ENCODE peak calls at places on chromosomes 3 and 15, in ten cellular contexts. M is breast epithelium, P is HCT116, S is esophagus muscularis mucosa, V is HepG2, J is endothelial cell of umbilical vein, X is GM12878, U is transverse colon, R is suprapubic skin, F is K562. N is an unnamed sample.

GRCh38 chr15:28991236-28992171 is 105.7 kb downstream of the APBA2 start:
- DNase-seq in M (no peak), P (no peak), S (peak), V (no peak), J (no peak), X (no peak), U (no peak), R (peak), F (no peak), N (no peak)

GRCh38 chr3:159130108-159130507 is 328.3 kb downstream of the MFSD1 start:
- DNase-seq in M (no peak), P (peak), S (no peak), V (peak), J (no peak), X (no peak), U (peak), R (no peak), F (no peak), N (no peak)

GRCh38 chr15:98812711-98813441 is 164.5 kb downstream of the IGF1R start:
- DNase-seq in M (no peak), P (no peak), S (no peak), V (peak), J (peak), X (no peak), U (no peak), R (no peak), F (peak), N (no peak)

GRCh38 chr3:151178208-151178845 is 24.7 kb downstream of the GPR171 start:
- DNase-seq in M (no peak), P (no peak), S (no peak), V (peak), J (no peak), X (no peak), U (no peak), R (no peak), F (no peak), N (no peak)

GRCh38 chr3:114660808-114661207 is 367.0 kb downstream of the TIGIT start:
- DNase-seq in M (no peak), P (no peak), S (no peak), V (no peak), J (no peak), X (no peak), U (no peak), R (no peak), F (no peak), N (no peak)

GRCh38 chr3:7382293-7383033 is 521.5 kb downstream of the GRM7 start:
- DNase-seq in M (no peak), P (no peak), S (no peak), V (no peak), J (peak), X (no peak), U (no peak), R (no peak), F (no peak), N (no peak)

GRCh38 chr3:195543642-195544536 is 764 bp upstream of the PPP1R2 start:
- DNase-seq in M (no peak), P (no peak), S (peak), V (peak), J (no peak), X (no peak), U (peak), R (no peak), F (peak), N (no peak)

GRCh38 chr15:46918462-46919125 is 798.7 kb upstream of the SEMA6D start:
- DNase-seq in M (no peak), P (no peak), S (no peak), V (no peak), J (no peak), X (no peak), U (no peak), R (no peak), F (no peak), N (no peak)

GRCh38 chr15:101504866-101505609 is 15.5 kb upstream of the PCSK6 start:
- DNase-seq in M (peak), P (no peak), S (peak), V (no peak), J (no peak), X (no peak), U (no peak), R (no peak), F (no peak), N (no peak)

GRCh38 chr3:69724722-69725435 is 14.4 kb upstream of the MITF start:
- DNase-seq in M (no peak), P (no peak), S (no peak), V (no peak), J (no peak), X (no peak), U (no peak), R (no peak), F (peak), N (no peak)

GRCh38 chr15:35958021-35958420 is 412.1 kb upstream of the DPH6 start:
- DNase-seq in M (no peak), P (no peak), S (no peak), V (no peak), J (no peak), X (no peak), U (no peak), R (no peak), F (no peak), N (no peak)

GRCh38 chr3:79167651-79168416 is 600.0 kb downstream of the ROBO1 start:
- DNase-seq in M (no peak), P (no peak), S (no peak), V (no peak), J (peak), X (no peak), U (no peak), R (no peak), F (no peak), N (no peak)

GRCh38 chr15:55778932-55779331 is 36.0 kb upstream of the PRTG start:
- DNase-seq in M (no peak), P (no peak), S (no peak), V (no peak), J (no peak), X (no peak), U (no peak), R (no peak), F (no peak), N (no peak)

GRCh38 chr15:89315375-89315929 is 19.2 kb downstream of the POLG start:
- DNase-seq in M (no peak), P (no peak), S (no peak), V (peak), J (peak), X (no peak), U (no peak), R (no peak), F (no peak), N (no peak)

GRCh38 chr3:127412578-127413317 is 124.9 kb upstream of the PRR20G start:
- DNase-seq in M (no peak), P (no peak), S (peak), V (no peak), J (no peak), X (no peak), U (peak), R (peak), F (no peak), N (no peak)

GRCh38 chr3:66671348-66671747 is 170.5 kb upstream of the LRIG1 start:
- DNase-seq in M (no peak), P (no peak), S (peak), V (no peak), J (peak), X (no peak), U (no peak), R (no peak), F (no peak), N (no peak)

GRCh38 chr3:30643763-30644462 is 37.5 kb downstream of the TGFBR2 start:
- DNase-seq in M (no peak), P (no peak), S (no peak), V (no peak), J (no peak), X (no peak), U (peak), R (no peak), F (no peak), N (no peak)

GRCh38 chr15:29429584-29429983 is 160.0 kb upstream of the NSMCE3 start:
- DNase-seq in M (no peak), P (no peak), S (peak), V (no peak), J (no peak), X (no peak), U (no peak), R (no peak), F (no peak), N (no peak)

GRCh38 chr3:117998071-117998470 is 1036.6 kb downstream of the IGSF11 start:
- DNase-seq in M (no peak), P (no peak), S (no peak), V (no peak), J (no peak), X (no peak), U (no peak), R (no peak), F (no peak), N (no peak)

GRCh38 chr3:46925585-46925934 is 48.0 kb downstream of the PTH1R start:
- DNase-seq in M (no peak), P (no peak), S (no peak), V (no peak), J (no peak), X (no peak), U (peak), R (no peak), F (no peak), N (no peak)

GRCh38 chr15:61198722-61199121 is 30.4 kb downstream of the RORA start:
- DNase-seq in M (no peak), P (no peak), S (no peak), V (no peak), J (no peak), X (no peak), U (no peak), R (no peak), F (no peak), N (no peak)

GRCh38 chr15:39920510-39921273 is 626 bp upstream of the GPR176 start:
- DNase-seq in M (peak), P (no peak), S (no peak), V (peak), J (peak), X (peak), U (peak), R (peak), F (peak), N (peak)

GRCh38 chr3:177694951-177695350 is 497.7 kb upstream of the TBL1XR1 start:
- DNase-seq in M (no peak), P (no peak), S (no peak), V (no peak), J (no peak), X (no peak), U (no peak), R (no peak), F (no peak), N (no peak)

GRCh38 chr3:124504332-124505059 is 225.8 kb upstream of the UMPS start:
- DNase-seq in M (no peak), P (no peak), S (no peak), V (no peak), J (peak), X (no peak), U (no peak), R (no peak), F (no peak), N (no peak)

GRCh38 chr3:9948586-9948985 is 3.6 kb downstream of the PRRT3 start:
- DNase-seq in M (no peak), P (no peak), S (no peak), V (no peak), J (no peak), X (no peak), U (no peak), R (no peak), F (no peak), N (no peak)

GRCh38 chr3:39211332-39212130 is 19.1 kb upstream of the XIRP1 start:
- DNase-seq in M (no peak), P (no peak), S (peak), V (no peak), J (no peak), X (no peak), U (no peak), R (no peak), F (no peak), N (no peak)

GRCh38 chr3:178195824-178196223 is 340.4 kb upstream of the KCNMB2 start:
- DNase-seq in M (no peak), P (no peak), S (no peak), V (no peak), J (no peak), X (no peak), U (no peak), R (no peak), F (peak), N (no peak)

GRCh38 chr3:111594205-111594604 is 941 bp downstream of the ZBED2 start:
- DNase-seq in M (no peak), P (no peak), S (no peak), V (no peak), J (no peak), X (no peak), U (no peak), R (no peak), F (no peak), N (no peak)

GRCh38 chr15:36365963-36366362 is 213.5 kb upstream of the CDIN1 start:
- DNase-seq in M (no peak), P (no peak), S (no peak), V (no peak), J (no peak), X (no peak), U (no peak), R (no peak), F (no peak), N (no peak)

GRCh38 chr3:87336761-87337160 is 60.4 kb upstream of the POU1F1 start:
- DNase-seq in M (no peak), P (no peak), S (no peak), V (no peak), J (no peak), X (no peak), U (no peak), R (no peak), F (no peak), N (no peak)

GRCh38 chr15:29668120-29668602 is 154.1 kb downstream of the TJP1 start:
- DNase-seq in M (no peak), P (peak), S (no peak), V (peak), J (peak), X (peak), U (peak), R (no peak), F (peak), N (no peak)

GRCh38 chr15:39287322-39288195 is 293.3 kb upstream of the THBS1 start:
- DNase-seq in M (peak), P (no peak), S (no peak), V (no peak), J (peak), X (no peak), U (no peak), R (no peak), F (no peak), N (no peak)

GRCh38 chr3:107855710-107856109 is 235.1 kb downstream of the CD47 start:
- DNase-seq in M (no peak), P (peak), S (no peak), V (peak), J (peak), X (no peak), U (no peak), R (no peak), F (peak), N (no peak)

GRCh38 chr3:102674284-102674683 is 239.5 kb downstream of the ZPLD1 start:
- DNase-seq in M (no peak), P (no peak), S (no peak), V (no peak), J (no peak), X (no peak), U (no peak), R (no peak), F (no peak), N (no peak)

GRCh38 chr3:141021261-141021660 is 29.9 kb upstream of the SPSB4 start:
- DNase-seq in M (no peak), P (no peak), S (no peak), V (no peak), J (no peak), X (no peak), U (no peak), R (no peak), F (no peak), N (no peak)

GRCh38 chr15:68158046-68158628 is 47.0 kb downstream of the CALML4 start:
- DNase-seq in M (no peak), P (no peak), S (no peak), V (peak), J (no peak), X (no peak), U (no peak), R (no peak), F (no peak), N (no peak)

GRCh38 chr15:64452988-64453688 is 7.2 kb upstream of the ZNF609 start:
- DNase-seq in M (peak), P (no peak), S (no peak), V (no peak), J (peak), X (no peak), U (no peak), R (no peak), F (no peak), N (no peak)

GRCh38 chr3:182258538-182259177 is 534.6 kb upstream of the ATP11B start:
- DNase-seq in M (no peak), P (peak), S (no peak), V (peak), J (peak), X (no peak), U (no peak), R (no peak), F (no peak), N (no peak)
- TF ChIP-seq POLR2AphosphoS5 in M (no peak), P (no peak), S (no peak), V (no peak), J (no peak), X (no peak), U (no peak), R (no peak), F (no peak), N (no peak)

GRCh38 chr15:31364301-31365031 is 37.8 kb downstream of the KLF13 start:
- DNase-seq in M (no peak), P (no peak), S (no peak), V (no peak), J (no peak), X (no peak), U (peak), R (no peak), F (peak), N (no peak)
- TF ChIP-seq POLR2A in M (no peak), P (no peak), S (no peak), V (no peak), J (no peak), X (no peak), U (no peak), R (no peak), F (no peak), N (no peak)

GRCh38 chr3:52695798-52696649 is 9.6 kb downstream of the GLT8D1 start:
- DNase-seq in M (no peak), P (no peak), S (no peak), V (no peak), J (no peak), X (no peak), U (no peak), R (no peak), F (no peak), N (no peak)
- TF ChIP-seq POLR2AphosphoS5 in M (no peak), P (peak), S (no peak), V (peak), J (no peak), X (peak), U (no peak), R (no peak), F (peak), N (peak)

GRCh38 chr3:171811059-171811912 is 1.0 kb upstream of the PLD1 start:
- DNase-seq in M (no peak), P (no peak), S (no peak), V (peak), J (peak), X (no peak), U (no peak), R (no peak), F (peak), N (no peak)

GRCh38 chr3:171809513-171810277 is 588 bp downstream of the PLD1 start:
- DNase-seq in M (peak), P (no peak), S (peak), V (peak), J (peak), X (no peak), U (peak), R (peak), F (peak), N (peak)

GRCh38 chr3:171812811-171813210 is 2.5 kb upstream of the PLD1 start:
- DNase-seq in M (no peak), P (no peak), S (no peak), V (no peak), J (no peak), X (no peak), U (no peak), R (no peak), F (no peak), N (no peak)

GRCh38 chr3:171811913-171812321 is 1.6 kb upstream of the PLD1 start:
- DNase-seq in M (no peak), P (no peak), S (no peak), V (no peak), J (no peak), X (no peak), U (no peak), R (no peak), F (no peak), N (no peak)

GRCh38 chr3:171810278-171811058 is at the start of gene PLD1:
- DNase-seq in M (peak), P (peak), S (peak), V (peak), J (peak), X (no peak), U (peak), R (peak), F (peak), N (peak)
- TF ChIP-seq POLR2A in M (peak), P (peak), S (peak), V (peak), J (peak), X (no peak), U (peak), R (peak), F (peak), N (no peak)

GRCh38 chr3:16300881-16301359 is 35.9 kb downstream of the OXNAD1 start:
- DNase-seq in M (no peak), P (no peak), S (peak), V (no peak), J (no peak), X (peak), U (peak), R (no peak), F (no peak), N (no peak)

GRCh38 chr3:16299746-16300145 is 34.7 kb downstream of the OXNAD1 start:
- DNase-seq in M (no peak), P (no peak), S (no peak), V (no peak), J (no peak), X (no peak), U (no peak), R (no peak), F (no peak), N (no peak)

GRCh38 chr3:16295298-16295890 is 30.4 kb downstream of the OXNAD1 start:
- DNase-seq in M (no peak), P (no peak), S (no peak), V (no peak), J (no peak), X (no peak), U (no peak), R (no peak), F (no peak), N (no peak)

GRCh38 chr3:16300282-16300681 is 35.3 kb downstream of the OXNAD1 start:
- DNase-seq in M (no peak), P (no peak), S (no peak), V (no peak), J (no peak), X (peak), U (no peak), R (no peak), F (no peak), N (no peak)

DNA sequence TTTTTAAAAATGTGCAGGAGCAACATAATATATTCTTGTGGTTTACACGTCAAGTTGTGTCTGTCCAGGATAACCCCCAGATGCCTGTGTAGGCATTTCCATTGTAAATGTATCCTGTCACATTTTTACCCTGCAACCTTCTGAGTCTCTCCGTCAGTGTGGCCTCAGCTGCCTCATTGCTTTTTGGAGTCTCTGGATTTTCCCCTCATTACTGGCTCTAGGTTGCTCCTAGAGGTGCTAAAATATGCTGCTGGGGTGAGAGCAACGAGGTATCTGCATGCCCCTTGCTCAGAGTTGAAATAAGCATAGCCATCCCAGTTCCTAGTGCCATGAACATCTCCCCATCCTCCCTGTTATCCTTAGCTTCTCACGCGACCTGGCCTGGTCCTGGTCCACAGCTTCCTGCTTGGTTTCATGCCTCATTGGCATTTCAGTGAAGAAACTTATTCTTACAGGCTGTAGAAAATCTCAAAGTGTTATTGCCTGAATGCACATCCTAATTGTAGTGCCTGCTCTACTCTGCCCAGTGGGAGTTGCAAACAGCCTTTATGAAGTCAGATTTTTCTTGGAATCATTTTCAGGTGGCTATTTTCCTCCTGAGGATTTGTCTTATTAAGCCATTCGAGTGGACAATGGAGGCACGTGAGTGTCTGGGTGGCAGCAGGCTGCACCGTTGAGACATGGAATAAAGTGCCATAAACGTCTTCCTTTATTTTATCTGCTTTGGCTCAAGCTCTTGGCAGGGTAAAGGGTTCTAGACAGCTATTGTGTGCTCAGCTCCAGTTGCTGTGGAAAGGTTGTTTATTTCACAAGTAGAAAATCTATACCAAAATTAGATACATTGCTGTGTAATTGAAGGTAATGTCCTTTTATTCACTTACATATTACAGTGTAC is 33.2 kb downstream of the OXNAD1 start:
- DNase-seq in M (no peak), P (no peak), S (no peak), V (no peak), J (peak), X (no peak), U (no peak), R (no peak), F (no peak), N (no peak)
- TF ChIP-seq POLR2AphosphoS5 in M (no peak), P (no peak), S (peak), V (no peak), J (no peak), X (peak), U (no peak), R (no peak), F (no peak), N (peak)